ENCODE peak calls at places on chromosomes 13 and 19, in four cellular contexts. K, V, E and P are unnamed samples.

GRCh38 chr13:20465218-20465879 is 60.3 kb downstream of the CRYL1 start:
- DNase-seq in K (no peak), V (peak), E (no peak), P (no peak)

GRCh38 chr19:30227661-30228112 is 144.5 kb upstream of the ZNF536 start:
- DNase-seq in K (no peak), V (peak), E (peak), P (no peak)

GRCh38 chr19:5996102-5996501 is 18.2 kb upstream of the RANBP3 start:
- DNase-seq in K (no peak), V (no peak), E (no peak), P (no peak)

GRCh38 chr19:7125221-7125620 is 55.7 kb downstream of the ZNF557 start:
- DNase-seq in K (no peak), V (no peak), E (no peak), P (no peak)

GRCh38 chr13:43239441-43239840 is 216.1 kb downstream of the DNAJC15 start:
- DNase-seq in K (no peak), V (no peak), E (no peak), P (no peak)

GRCh38 chr13:93224545-93224944 is 2.1 kb upstream of the GPC6 start:
- DNase-seq in K (no peak), V (no peak), E (no peak), P (no peak)

GRCh38 chr13:19153782-19154450 is 27.7 kb downstream of the TUBA3C start:
- DNase-seq in K (no peak), V (no peak), E (no peak), P (no peak)

GRCh38 chr13:71378992-71379905 is 487.8 kb downstream of the DACH1 start:
- DNase-seq in K (no peak), V (peak), E (no peak), P (no peak)

GRCh38 chr19:18441804-18442788 is 4.2 kb upstream of the ISYNA1 start:
- DNase-seq in K (no peak), V (no peak), E (no peak), P (no peak)

GRCh38 chr13:26993780-26994179 is 177.8 kb downstream of the USP12 start:
- DNase-seq in K (no peak), V (no peak), E (no peak), P (no peak)

GRCh38 chr13:41603917-41604316 is 146.6 kb downstream of the RGCC start:
- DNase-seq in K (no peak), V (peak), E (peak), P (no peak)

GRCh38 chr19:47507924-47508553 is 6.8 kb downstream of the NAPA start:
- DNase-seq in K (no peak), V (no peak), E (no peak), P (no peak)

GRCh38 chr13:44313674-44314073 is 60.0 kb upstream of the SERP2 start:
- DNase-seq in K (no peak), V (peak), E (no peak), P (no peak)

GRCh38 chr13:111792956-111793355 is 274.0 kb upstream of the SOX1 start:
- DNase-seq in K (no peak), V (no peak), E (no peak), P (no peak)

GRCh38 chr13:85379991-85380390 is 419.2 kb downstream of the SLITRK6 start:
- DNase-seq in K (no peak), V (no peak), E (no peak), P (no peak)

DNA sequence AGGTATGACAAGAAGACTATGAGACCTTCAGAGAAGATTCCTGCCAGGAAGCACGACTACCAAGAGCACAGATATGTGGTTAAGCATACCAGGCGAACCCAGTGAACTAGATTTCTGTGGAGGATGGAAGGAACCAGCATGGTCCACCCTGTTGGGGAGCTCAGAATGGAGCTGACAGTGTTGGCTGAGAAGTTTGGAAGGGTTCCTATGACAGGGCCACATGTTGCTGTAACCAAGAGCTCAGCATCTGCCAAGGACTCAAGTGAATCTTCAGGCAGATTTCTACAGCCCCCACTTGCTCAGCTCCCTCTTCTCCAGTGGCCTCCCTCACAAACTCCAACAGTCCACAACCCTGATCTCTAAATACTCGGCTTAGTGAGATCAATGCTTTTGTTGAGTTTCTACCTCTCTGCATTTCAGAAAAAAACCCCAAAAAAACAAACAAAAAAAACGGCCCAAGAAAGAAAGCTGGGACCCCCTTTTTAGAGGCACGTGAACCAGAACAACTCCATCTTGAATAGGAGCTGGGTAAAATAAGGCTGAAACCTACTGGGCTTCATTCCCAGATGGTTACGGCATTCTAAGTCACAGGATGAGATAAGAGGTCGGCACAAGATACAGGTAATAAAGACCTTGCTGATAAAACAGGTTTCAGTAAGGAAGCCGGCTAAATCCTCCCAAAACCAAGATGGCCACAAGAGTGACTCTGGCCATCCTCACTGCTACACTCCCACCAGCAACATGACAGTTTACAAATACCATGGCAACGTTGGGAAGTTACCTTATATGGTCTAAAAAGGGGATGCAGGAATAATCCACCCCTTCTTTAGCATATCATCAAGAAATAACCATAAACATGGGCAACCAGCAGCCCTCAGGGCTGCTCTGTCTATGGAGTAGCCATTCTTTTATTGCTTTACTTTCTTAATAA is 691.1 kb downstream of the UQCRFS1 start:
- DNase-seq in K (no peak), V (no peak), E (no peak), P (no peak)
- H3K4me3 ChIP-seq in K (no peak), V (no peak), E (no peak), P (no peak)

DNA sequence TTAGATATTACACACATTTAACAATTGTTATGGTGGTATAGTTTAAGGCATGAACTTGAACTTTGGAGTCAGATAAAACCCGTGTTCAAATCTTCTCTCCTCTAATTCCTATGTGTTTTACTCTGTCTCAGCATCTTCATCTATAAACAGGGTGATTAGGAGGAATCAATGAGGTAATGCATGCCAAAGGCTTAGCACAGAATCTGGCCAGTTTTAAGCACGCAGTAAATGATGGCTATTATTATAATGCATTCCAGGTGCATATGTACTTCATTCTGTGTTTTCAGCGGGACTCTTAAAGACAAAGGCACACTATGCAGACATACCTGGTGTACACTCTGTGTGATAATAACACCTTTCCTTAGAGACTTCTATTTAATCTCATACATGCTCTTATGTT is 88.0 kb upstream of the FRY start:
- DNase-seq in K (no peak), V (no peak), E (no peak), P (no peak)
- H3K4me3 ChIP-seq in K (no peak), V (no peak), E (no peak), P (no peak)

GRCh38 chr19:4414144-4414799 is 11.8 kb downstream of the CHAF1A start:
- DNase-seq in K (no peak), V (peak), E (no peak), P (no peak)

GRCh38 chr19:4416268-4416667 is 13.8 kb downstream of the CHAF1A start:
- DNase-seq in K (no peak), V (no peak), E (no peak), P (no peak)

GRCh38 chr19:4413588-4413987 is 11.1 kb downstream of the CHAF1A start:
- DNase-seq in K (no peak), V (no peak), E (no peak), P (no peak)

GRCh38 chr19:4415352-4415751 is 12.9 kb downstream of the CHAF1A start:
- DNase-seq in K (no peak), V (no peak), E (no peak), P (no peak)

GRCh38 chr19:4414800-4415251 is 12.4 kb downstream of the CHAF1A start:
- DNase-seq in K (no peak), V (peak), E (no peak), P (no peak)
- H3K4me3 ChIP-seq in K (no peak), V (peak), E (no peak), P (no peak)

GRCh38 chr19:49057636-49058234 is at the start of gene CGB7:
- DNase-seq in K (no peak), V (peak), E (peak), P (no peak)
- H3K4me3 ChIP-seq in K (no peak), V (peak), E (no peak), P (peak)

GRCh38 chr13:50236898-50237318 is 221.7 kb downstream of the KCNRG start:
- DNase-seq in K (no peak), V (no peak), E (no peak), P (no peak)
- H3K4me3 ChIP-seq in K (no peak), V (no peak), E (no peak), P (no peak)

DNA sequence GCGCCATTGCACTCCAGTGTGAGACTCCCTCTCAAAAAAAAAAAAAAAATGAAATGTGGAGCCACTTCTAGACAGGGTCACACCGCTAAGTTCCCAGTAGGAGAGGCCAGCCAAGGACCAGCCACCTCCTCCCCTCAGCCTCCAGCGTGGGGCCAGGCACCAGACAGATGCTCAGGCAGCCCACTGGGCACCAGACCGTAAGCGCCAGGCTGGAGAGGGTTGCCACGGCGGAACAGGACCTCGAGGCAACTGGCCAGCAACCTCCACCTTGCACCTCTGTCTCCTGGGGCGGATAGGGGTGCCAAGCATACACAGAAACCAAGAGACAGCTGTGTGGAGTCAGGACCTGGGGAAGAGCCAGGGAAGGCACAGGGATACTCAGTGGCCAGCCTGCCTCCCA is 3.7 kb downstream of the PEPD start:
- DNase-seq in K (no peak), V (no peak), E (no peak), P (no peak)
- H3K4me3 ChIP-seq in K (no peak), V (no peak), E (no peak), P (no peak)